ENCODE peak calls at places on chromosomes 16 and 17, in four cellular contexts. N, W, C and I are unnamed samples. For H3K4me1, the result is how much of the 10 kb centered on the place peaks cover.

GRCh38 chr16:48535831-48536599 is 74.0 kb downstream of the N4BP1 start:
- DNase-seq in N (peak), W (no peak), C (peak), I (no peak)

GRCh38 chr16:21104124-21104860 is 46.4 kb downstream of the DNAH3 start:
- DNase-seq in N (no peak), W (no peak), C (peak), I (no peak)

GRCh38 chr16:27515874-27516353 is 33.8 kb downstream of the GTF3C1 start:
- DNase-seq in N (no peak), W (peak), C (peak), I (no peak)

GRCh38 chr16:27840311-27841060 is 223.0 kb downstream of the GSG1L start:
- DNase-seq in N (no peak), W (no peak), C (no peak), I (no peak)

GRCh38 chr17:68383443-68384321 is 73.6 kb downstream of the WIPI1 start:
- DNase-seq in N (no peak), W (no peak), C (no peak), I (no peak)

GRCh38 chr17:42027961-42028790 is 8.3 kb downstream of the NKIRAS2 start:
- DNase-seq in N (no peak), W (peak), C (no peak), I (no peak)

GRCh38 chr17:33640629-33641028 is 347.5 kb upstream of the ASIC2 start:
- DNase-seq in N (no peak), W (no peak), C (no peak), I (no peak)

GRCh38 chr17:51527230-51527982 is 267.1 kb downstream of the UTP18 start:
- DNase-seq in N (no peak), W (no peak), C (no peak), I (no peak)

GRCh38 chr16:66927918-66928649 is 2.7 kb upstream of the RRAD start:
- DNase-seq in N (no peak), W (no peak), C (no peak), I (no peak)

GRCh38 chr17:38730526-38731379 is 612 bp downstream of the CISD3 start:
- DNase-seq in N (peak), W (peak), C (peak), I (no peak)

GRCh38 chr16:53067675-53068074 is 12.9 kb downstream of the CHD9 start:
- DNase-seq in N (no peak), W (no peak), C (no peak), I (no peak)
- H3K4me1 ChIP-seq in N (half or more), W (under half), C (under half), I (under half)

DNA sequence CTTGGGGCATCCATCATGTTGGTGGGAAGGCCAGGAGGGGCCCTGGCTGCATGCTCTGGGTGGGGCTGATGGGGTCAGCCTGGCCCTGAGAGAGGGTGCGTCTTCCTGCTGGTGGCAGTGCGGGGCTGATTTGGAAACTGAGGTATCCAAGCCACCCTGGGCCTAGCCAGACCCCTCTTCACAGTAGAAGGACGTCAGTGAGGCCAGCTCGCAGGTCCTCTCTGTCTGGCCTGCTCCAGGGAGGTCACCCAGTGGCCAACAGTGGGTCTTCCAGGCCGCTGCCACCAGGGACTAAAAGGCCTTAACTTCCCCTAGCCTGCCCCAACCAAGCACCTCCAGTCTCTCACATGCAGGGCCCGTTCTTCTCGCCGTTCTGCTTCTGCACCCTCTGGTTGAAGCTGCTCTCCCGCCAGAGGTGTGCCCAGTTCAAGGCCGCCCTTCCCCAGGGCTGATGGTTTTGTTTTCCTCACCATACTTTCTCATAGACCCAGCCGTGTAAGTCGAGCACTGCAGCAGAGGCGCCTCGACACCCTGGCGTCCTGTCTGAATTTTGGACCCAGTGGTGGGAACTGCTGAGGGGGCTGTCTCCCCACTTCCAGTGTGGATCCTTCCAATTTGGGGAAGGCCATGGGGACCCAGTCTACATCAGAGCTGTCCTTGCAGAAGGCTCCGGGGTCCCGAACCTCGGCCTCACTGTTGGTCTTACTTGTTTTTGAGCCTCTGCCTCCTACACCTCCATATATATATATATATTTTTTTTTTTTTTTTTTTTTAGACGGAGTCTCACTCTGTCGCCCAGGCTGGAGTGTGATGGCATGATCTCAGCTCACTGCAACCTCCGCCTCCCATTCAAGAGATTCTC is 42.9 kb upstream of the CDC42EP4 start:
- DNase-seq in N (no peak), W (no peak), C (no peak), I (no peak)
- H3K27ac ChIP-seq in N (no peak), W (no peak), C (no peak), I (no peak)

GRCh38 chr16:4359914-4360313 is 8.8 kb upstream of the PAM16 start:
- DNase-seq in N (no peak), W (no peak), C (no peak), I (no peak)

GRCh38 chr16:4360538-4361021 is 9.5 kb upstream of the PAM16 start:
- DNase-seq in N (no peak), W (no peak), C (no peak), I (no peak)

GRCh38 chr16:4361033-4361943 is 10.2 kb upstream of the PAM16 start:
- DNase-seq in N (no peak), W (no peak), C (no peak), I (no peak)

GRCh38 chr16:4362476-4363250 is 9.0 kb upstream of the VASN start:
- DNase-seq in N (no peak), W (no peak), C (no peak), I (no peak)

GRCh38 chr16:4361944-4362311 is 9.7 kb upstream of the VASN start:
- DNase-seq in N (no peak), W (no peak), C (no peak), I (no peak)
- H3K4me3 ChIP-seq in N (no peak), W (no peak), C (no peak), I (no peak)

DNA sequence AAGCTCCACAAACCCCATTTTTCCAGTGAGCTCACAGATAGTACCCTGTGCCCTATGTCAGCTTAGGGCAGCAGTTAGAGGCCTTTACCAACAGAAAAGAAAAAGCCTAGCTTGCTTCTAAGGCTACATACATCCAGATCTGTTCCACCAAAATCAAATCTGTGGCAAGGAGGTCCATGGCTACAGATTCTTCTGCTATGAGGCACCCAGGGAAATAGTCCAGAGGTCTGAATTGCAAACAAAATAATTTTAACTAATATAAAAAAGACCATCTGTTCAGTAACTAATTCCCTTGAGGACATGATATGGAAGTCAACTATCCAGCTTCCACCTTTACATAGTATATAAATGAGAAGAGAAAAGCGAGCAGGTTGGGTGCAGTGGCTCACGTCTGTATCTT is 129.3 kb downstream of the PARN start:
- DNase-seq in N (no peak), W (no peak), C (no peak), I (no peak)
- H3K4me1 ChIP-seq in N (half or more), W (half or more), C (under half), I (under half)

GRCh38 chr17:4708436-4708835 is 2.0 kb upstream of the ARRB2 start:
- DNase-seq in N (no peak), W (no peak), C (no peak), I (no peak)

GRCh38 chr17:4704991-4705390 is 1.1 kb upstream of the PELP1 start:
- DNase-seq in N (no peak), W (no peak), C (no peak), I (no peak)

GRCh38 chr17:4706121-4706520 is 2.2 kb upstream of the PELP1 start:
- DNase-seq in N (no peak), W (no peak), C (no peak), I (no peak)

GRCh38 chr17:4703330-4703691 is 626 bp downstream of the PELP1 start:
- DNase-seq in N (no peak), W (no peak), C (no peak), I (no peak)
- H3K27ac ChIP-seq in N (peak), W (peak), C (peak), I (peak)

DNA sequence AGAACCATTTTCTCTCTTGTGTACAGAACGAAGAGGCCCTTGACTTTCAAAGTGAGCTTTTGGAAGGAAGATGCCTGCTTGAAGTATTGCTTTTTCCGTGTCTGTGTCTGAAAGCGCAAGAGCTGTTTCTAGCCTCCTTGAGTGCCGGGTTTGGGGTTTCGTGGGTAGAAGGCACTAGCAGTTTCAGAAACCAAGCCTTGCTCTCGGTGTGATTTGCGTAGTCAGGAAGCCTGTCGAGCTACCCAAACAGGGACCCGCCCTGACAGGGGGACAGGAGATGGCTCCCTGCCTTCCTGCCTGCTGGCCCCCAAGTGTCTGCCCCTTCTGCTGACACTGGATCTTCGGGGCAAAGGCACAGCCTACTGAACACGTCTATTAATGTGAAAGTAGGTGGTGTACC is 322.0 kb downstream of the MAF start:
- DNase-seq in N (no peak), W (no peak), C (no peak), I (peak)
- H3K4me3 ChIP-seq in N (no peak), W (no peak), C (no peak), I (peak)